ENCODE peak calls at places on chromosomes 4 and X, in seven cellular contexts. One of them, this sample, is unnamed.

GRCh38 chrX:103794117-103794516 is 17.5 kb downstream of the PLP1 start:
- DNase-seq in Daoy: no peak
- DNase-seq in stimulated activated CD8-positive, alpha-beta memory T cell treated with anti-CD3 and anti-CD28 coated beads, Interleukin-15, amount 100 ng/mL, for 24 hours: no peak
- DNase-seq in NCI-H524: no peak
- DNase-seq in Caco-2: no peak
- DNase-seq in NCI-H1436: no peak
- DNase-seq in ecto neural progenitor cell: no peak
- DNase-seq in this sample: no peak

GRCh38 chr4:143185253-143186107 is 763 bp downstream of the USP38 start:
- DNase-seq in Daoy: peak; percentile 7
- DNase-seq in stimulated activated CD8-positive, alpha-beta memory T cell treated with anti-CD3 and anti-CD28 coated beads, Interleukin-15, amount 100 ng/mL, for 24 hours: peak; percentile 6
- DNase-seq in ecto neural progenitor cell: no peak
- DNase-seq in NCI-H1436: no peak
- DNase-seq in Caco-2: peak; percentile 55
- DNase-seq in NCI-H524: peak; percentile 37
- DNase-seq in this sample: peak; percentile 8

GRCh38 chr4:6749340-6750171 is 33.0 kb upstream of the KIAA0232 start:
- DNase-seq in Caco-2: peak; percentile 40
- DNase-seq in NCI-H524: no peak
- DNase-seq in stimulated activated CD8-positive, alpha-beta memory T cell treated with anti-CD3 and anti-CD28 coated beads, Interleukin-15, amount 100 ng/mL, for 24 hours: no peak
- DNase-seq in NCI-H1436: no peak
- DNase-seq in Daoy: peak; percentile 72
- DNase-seq in ecto neural progenitor cell: no peak
- DNase-seq in this sample: no peak

GRCh38 chrX:145817299-145817665 is 347 bp upstream of the SLITRK2 start:
- DNase-seq in NCI-H524: peak; percentile 34
- DNase-seq in stimulated activated CD8-positive, alpha-beta memory T cell treated with anti-CD3 and anti-CD28 coated beads, Interleukin-15, amount 100 ng/mL, for 24 hours: no peak
- DNase-seq in Caco-2: no peak
- DNase-seq in Daoy: peak; percentile 28
- DNase-seq in NCI-H1436: no peak
- DNase-seq in ecto neural progenitor cell: no peak
- DNase-seq in this sample: no peak

GRCh38 chr4:137312257-137312656 is 220.0 kb downstream of the PCDH18 start:
- DNase-seq in NCI-H524: no peak
- DNase-seq in NCI-H1436: no peak
- DNase-seq in Caco-2: no peak
- DNase-seq in Daoy: peak; percentile 28
- DNase-seq in ecto neural progenitor cell: no peak
- DNase-seq in stimulated activated CD8-positive, alpha-beta memory T cell treated with anti-CD3 and anti-CD28 coated beads, Interleukin-15, amount 100 ng/mL, for 24 hours: no peak
- DNase-seq in this sample: no peak

GRCh38 chr4:61359301-61359700 is 159.2 kb downstream of the ADGRL3 start:
- DNase-seq in Daoy: no peak
- DNase-seq in NCI-H524: no peak
- DNase-seq in stimulated activated CD8-positive, alpha-beta memory T cell treated with anti-CD3 and anti-CD28 coated beads, Interleukin-15, amount 100 ng/mL, for 24 hours: no peak
- DNase-seq in Caco-2: no peak
- DNase-seq in NCI-H1436: no peak
- DNase-seq in ecto neural progenitor cell: no peak
- DNase-seq in this sample: no peak

GRCh38 chr4:26252349-26252748 is 68.5 kb upstream of the RBPJ start:
- DNase-seq in Caco-2: peak; percentile 69
- DNase-seq in ecto neural progenitor cell: no peak
- DNase-seq in stimulated activated CD8-positive, alpha-beta memory T cell treated with anti-CD3 and anti-CD28 coated beads, Interleukin-15, amount 100 ng/mL, for 24 hours: no peak
- DNase-seq in NCI-H524: no peak
- DNase-seq in Daoy: no peak
- DNase-seq in NCI-H1436: no peak
- DNase-seq in this sample: no peak

GRCh38 chrX:10017866-10018265 is 50.7 kb downstream of the CLDN34 start:
- DNase-seq in NCI-H1436: no peak
- DNase-seq in NCI-H524: no peak
- DNase-seq in Caco-2: peak; percentile 58
- DNase-seq in stimulated activated CD8-positive, alpha-beta memory T cell treated with anti-CD3 and anti-CD28 coated beads, Interleukin-15, amount 100 ng/mL, for 24 hours: no peak
- DNase-seq in Daoy: peak; percentile 71
- DNase-seq in ecto neural progenitor cell: no peak
- DNase-seq in this sample: no peak

GRCh38 chr4:11739992-11740391 is 311.3 kb upstream of the HS3ST1 start:
- DNase-seq in stimulated activated CD8-positive, alpha-beta memory T cell treated with anti-CD3 and anti-CD28 coated beads, Interleukin-15, amount 100 ng/mL, for 24 hours: no peak
- DNase-seq in Daoy: no peak
- DNase-seq in ecto neural progenitor cell: no peak
- DNase-seq in NCI-H524: no peak
- DNase-seq in Caco-2: no peak
- DNase-seq in NCI-H1436: no peak
- DNase-seq in this sample: no peak

GRCh38 chr4:32768664-32769389 is 2048.7 kb downstream of the PCDH7 start:
- DNase-seq in Daoy: no peak
- DNase-seq in NCI-H1436: no peak
- DNase-seq in Caco-2: no peak
- DNase-seq in stimulated activated CD8-positive, alpha-beta memory T cell treated with anti-CD3 and anti-CD28 coated beads, Interleukin-15, amount 100 ng/mL, for 24 hours: no peak
- DNase-seq in NCI-H524: no peak
- DNase-seq in ecto neural progenitor cell: no peak
- DNase-seq in this sample: no peak

GRCh38 chr4:152102184-152103000 is 341.6 kb upstream of the GATB start:
- DNase-seq in Daoy: peak; percentile 32
- DNase-seq in NCI-H1436: no peak
- DNase-seq in Caco-2: peak; percentile 50
- DNase-seq in ecto neural progenitor cell: no peak
- DNase-seq in NCI-H524: no peak
- DNase-seq in stimulated activated CD8-positive, alpha-beta memory T cell treated with anti-CD3 and anti-CD28 coated beads, Interleukin-15, amount 100 ng/mL, for 24 hours: no peak
- DNase-seq in this sample: no peak

GRCh38 chr4:100118213-100118612 is 72.1 kb downstream of the DDIT4L start:
- DNase-seq in Daoy: no peak
- DNase-seq in stimulated activated CD8-positive, alpha-beta memory T cell treated with anti-CD3 and anti-CD28 coated beads, Interleukin-15, amount 100 ng/mL, for 24 hours: no peak
- DNase-seq in ecto neural progenitor cell: no peak
- DNase-seq in NCI-H524: no peak
- DNase-seq in NCI-H1436: no peak
- DNase-seq in Caco-2: no peak
- DNase-seq in this sample: no peak

GRCh38 chr4:138907174-138907573 is 108.4 kb upstream of the NOCT start:
- DNase-seq in ecto neural progenitor cell: no peak
- DNase-seq in Caco-2: no peak
- DNase-seq in NCI-H524: no peak
- DNase-seq in Daoy: no peak
- DNase-seq in NCI-H1436: no peak
- DNase-seq in stimulated activated CD8-positive, alpha-beta memory T cell treated with anti-CD3 and anti-CD28 coated beads, Interleukin-15, amount 100 ng/mL, for 24 hours: no peak
- DNase-seq in this sample: no peak